ENCODE peak calls at places on chromosomes 6 and 20, in four cellular contexts. One of them, this sample, is unnamed.

GRCh38 chr6:168126566-168127383 is 47.8 kb upstream of the FRMD1 start:
- DNase-seq in heart right ventricle: no peak
- DNase-seq in CD4-positive, alpha-beta T cell: no peak
- DNase-seq in left ventricle myocardium inferior: no peak
- DNase-seq in this sample: no peak

GRCh38 chr20:48818481-48818987 is 9.3 kb downstream of the PREX1 start:
- DNase-seq in heart right ventricle: no peak
- DNase-seq in CD4-positive, alpha-beta T cell: no peak
- DNase-seq in left ventricle myocardium inferior: no peak
- DNase-seq in this sample: no peak

GRCh38 chr6:137226682-137227081 is 7.5 kb upstream of the IFNGR1 start:
- DNase-seq in heart right ventricle: no peak
- DNase-seq in CD4-positive, alpha-beta T cell: no peak
- DNase-seq in left ventricle myocardium inferior: no peak
- DNase-seq in this sample: no peak

GRCh38 chr6:30135147-30135546 is 793 bp upstream of the TRIM40 start:
- DNase-seq in heart right ventricle: no peak
- DNase-seq in CD4-positive, alpha-beta T cell: no peak
- DNase-seq in left ventricle myocardium inferior: no peak
- DNase-seq in this sample: no peak

GRCh38 chr6:32603888-32604287 is 14.2 kb upstream of the HLA-DRB1 start:
- DNase-seq in heart right ventricle: no peak
- DNase-seq in CD4-positive, alpha-beta T cell: no peak
- DNase-seq in left ventricle myocardium inferior: no peak
- DNase-seq in this sample: no peak

GRCh38 chr20:8646026-8646425 is 422.9 kb upstream of the PLCB4 start:
- DNase-seq in heart right ventricle: peak; percentile 15
- DNase-seq in CD4-positive, alpha-beta T cell: no peak
- DNase-seq in left ventricle myocardium inferior: no peak
- DNase-seq in this sample: no peak

GRCh38 chr6:122692175-122692598 is 82.0 kb downstream of the PKIB start:
- DNase-seq in heart right ventricle: no peak
- DNase-seq in CD4-positive, alpha-beta T cell: no peak
- DNase-seq in left ventricle myocardium inferior: no peak
- DNase-seq in this sample: no peak

GRCh38 chr6:46895930-46896329 is 25.8 kb downstream of the ADGRF5 start:
- DNase-seq in heart right ventricle: no peak
- DNase-seq in CD4-positive, alpha-beta T cell: no peak
- DNase-seq in left ventricle myocardium inferior: no peak
- DNase-seq in this sample: no peak

GRCh38 chr6:113344969-113345368 is 512.2 kb upstream of the MARCKS start:
- DNase-seq in heart right ventricle: no peak
- DNase-seq in CD4-positive, alpha-beta T cell: no peak
- DNase-seq in left ventricle myocardium inferior: no peak
- DNase-seq in this sample: no peak

GRCh38 chr6:82183642-82184282 is 63.8 kb downstream of the IBTK start:
- DNase-seq in heart right ventricle: no peak
- DNase-seq in CD4-positive, alpha-beta T cell: no peak
- DNase-seq in left ventricle myocardium inferior: no peak
- DNase-seq in this sample: no peak

GRCh38 chr6:121436966-121437756 is 1.7 kb downstream of the GJA1 start:
- DNase-seq in heart right ventricle: peak; percentile 53
- DNase-seq in CD4-positive, alpha-beta T cell: no peak
- DNase-seq in left ventricle myocardium inferior: peak; percentile 46
- DNase-seq in this sample: peak; percentile 55

GRCh38 chr6:113651120-113651519 is 206.0 kb upstream of the MARCKS start:
- DNase-seq in heart right ventricle: peak; percentile 78
- DNase-seq in CD4-positive, alpha-beta T cell: no peak
- DNase-seq in left ventricle myocardium inferior: peak; percentile 62
- DNase-seq in this sample: no peak

GRCh38 chr6:164195605-164196004 is 781.1 kb downstream of the QKI start:
- DNase-seq in heart right ventricle: no peak
- DNase-seq in CD4-positive, alpha-beta T cell: no peak
- DNase-seq in left ventricle myocardium inferior: peak; percentile 20
- DNase-seq in this sample: no peak

GRCh38 chr6:155837474-155837873 is 381.8 kb upstream of the NOX3 start:
- DNase-seq in heart right ventricle: no peak
- DNase-seq in CD4-positive, alpha-beta T cell: no peak
- DNase-seq in left ventricle myocardium inferior: no peak
- DNase-seq in this sample: no peak

GRCh38 chr6:155828989-155829388 is 373.4 kb upstream of the NOX3 start:
- DNase-seq in heart right ventricle: no peak
- DNase-seq in CD4-positive, alpha-beta T cell: no peak
- DNase-seq in left ventricle myocardium inferior: no peak
- DNase-seq in this sample: no peak

GRCh38 chr6:155829646-155830045 is 374.0 kb upstream of the NOX3 start:
- DNase-seq in heart right ventricle: no peak
- DNase-seq in CD4-positive, alpha-beta T cell: no peak
- DNase-seq in left ventricle myocardium inferior: no peak
- DNase-seq in this sample: no peak

DNA sequence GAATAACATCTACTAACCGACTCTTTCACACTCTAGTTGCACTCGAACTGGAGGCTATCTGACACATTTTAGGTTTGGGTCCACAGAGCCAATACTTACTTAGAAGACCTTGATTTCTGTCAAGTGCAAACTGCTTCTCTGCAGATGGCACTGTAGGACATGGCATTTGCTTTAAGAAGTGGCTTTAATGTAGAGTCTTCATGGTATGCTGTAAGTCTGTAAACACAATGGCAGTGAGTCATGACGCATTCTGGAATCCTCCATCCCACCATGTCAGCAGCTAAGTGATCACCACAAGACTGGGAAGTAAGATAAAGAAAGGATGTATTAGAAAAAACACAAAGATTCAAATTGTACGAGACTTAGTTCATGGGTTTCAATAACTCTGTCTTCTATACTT is 377.0 kb upstream of the NOX3 start:
- DNase-seq in heart right ventricle: no peak
- DNase-seq in CD4-positive, alpha-beta T cell: no peak
- DNase-seq in left ventricle myocardium inferior: no peak
- DNase-seq in this sample: no peak
- TF ChIP-seq CTCF in heart right ventricle: no peak
- TF ChIP-seq CTCF in CD4-positive, alpha-beta T cell: no peak
- TF ChIP-seq CTCF in left ventricle myocardium inferior: no peak
- TF ChIP-seq CTCF in this sample: no peak

GRCh38 chr6:27753668-27754407 is 158.4 kb downstream of the OR2B2 start:
- DNase-seq in heart right ventricle: peak; percentile 53
- DNase-seq in CD4-positive, alpha-beta T cell: peak; percentile 39
- DNase-seq in left ventricle myocardium inferior: peak; percentile 53
- DNase-seq in this sample: peak; percentile 72
- TF ChIP-seq CTCF in heart right ventricle: no peak
- TF ChIP-seq CTCF in CD4-positive, alpha-beta T cell: no peak
- TF ChIP-seq CTCF in left ventricle myocardium inferior: peak; percentile 19
- TF ChIP-seq CTCF in this sample: peak; percentile 33

GRCh38 chr20:53411129-53411528 is 182.5 kb downstream of the ZNF217 start:
- DNase-seq in heart right ventricle: no peak
- DNase-seq in CD4-positive, alpha-beta T cell: no peak
- DNase-seq in left ventricle myocardium inferior: no peak
- DNase-seq in this sample: no peak

GRCh38 chr20:53412600-53413187 is 180.9 kb downstream of the ZNF217 start:
- DNase-seq in heart right ventricle: no peak
- DNase-seq in CD4-positive, alpha-beta T cell: no peak
- DNase-seq in left ventricle myocardium inferior: no peak
- DNase-seq in this sample: no peak

GRCh38 chr20:53409177-53409576 is 184.5 kb downstream of the ZNF217 start:
- DNase-seq in heart right ventricle: no peak
- DNase-seq in CD4-positive, alpha-beta T cell: no peak
- DNase-seq in left ventricle myocardium inferior: no peak
- DNase-seq in this sample: no peak

GRCh38 chr20:53408728-53409157 is 184.9 kb downstream of the ZNF217 start:
- DNase-seq in heart right ventricle: no peak
- DNase-seq in CD4-positive, alpha-beta T cell: no peak
- DNase-seq in left ventricle myocardium inferior: no peak
- DNase-seq in this sample: no peak

DNA sequence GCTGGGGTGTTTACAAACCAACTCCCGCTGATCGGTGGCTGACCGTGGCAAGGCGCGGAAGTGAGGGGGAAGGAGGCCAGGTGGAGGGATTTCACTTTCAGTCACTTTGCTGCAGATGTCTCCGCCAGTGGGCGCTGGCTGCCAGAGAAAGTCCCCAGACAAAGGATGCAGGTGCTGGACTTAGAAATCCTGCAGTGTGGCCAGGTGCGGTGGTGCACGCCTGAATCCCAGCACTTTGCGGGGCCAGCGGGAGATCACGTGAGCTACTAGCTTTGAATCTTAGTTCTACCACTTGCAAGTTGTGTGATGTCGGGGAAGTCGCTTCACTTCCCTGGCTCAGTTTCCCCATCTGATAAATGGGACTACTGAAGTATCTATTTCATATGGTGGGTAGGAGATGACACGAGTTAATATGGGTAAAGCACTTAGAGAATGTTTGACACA is 180.4 kb downstream of the ZNF217 start:
- DNase-seq in heart right ventricle: no peak
- DNase-seq in CD4-positive, alpha-beta T cell: peak; percentile 27
- DNase-seq in left ventricle myocardium inferior: no peak
- DNase-seq in this sample: no peak
- TF ChIP-seq CTCF in heart right ventricle: no peak
- TF ChIP-seq CTCF in CD4-positive, alpha-beta T cell: peak; percentile 53
- TF ChIP-seq CTCF in left ventricle myocardium inferior: peak; percentile 13
- TF ChIP-seq CTCF in this sample: peak; percentile 54

DNA sequence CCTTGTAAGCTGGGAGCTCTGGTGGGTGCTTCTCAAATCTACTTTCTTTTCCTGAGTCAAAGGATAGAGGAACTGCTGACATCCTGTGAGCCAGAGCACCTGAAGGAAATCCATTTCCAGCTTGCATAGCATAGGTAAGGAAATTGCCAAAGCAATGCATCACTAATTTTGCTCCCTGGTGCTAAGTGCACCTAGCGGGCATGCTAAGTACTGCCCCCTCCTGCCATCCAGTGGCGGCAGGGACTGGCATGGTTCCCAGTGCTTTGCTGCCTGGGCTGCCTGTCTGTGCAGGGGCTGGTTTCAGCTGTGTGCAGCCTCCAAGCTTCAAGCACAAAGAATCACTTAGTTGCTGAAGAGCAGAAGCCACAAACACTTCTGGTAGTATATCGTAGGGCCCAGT is 63.9 kb downstream of the FARS2 start:
- DNase-seq in heart right ventricle: no peak
- DNase-seq in CD4-positive, alpha-beta T cell: no peak
- DNase-seq in left ventricle myocardium inferior: no peak
- DNase-seq in this sample: no peak
- TF ChIP-seq CTCF in heart right ventricle: no peak
- TF ChIP-seq CTCF in CD4-positive, alpha-beta T cell: no peak
- TF ChIP-seq CTCF in left ventricle myocardium inferior: no peak
- TF ChIP-seq CTCF in this sample: no peak

GRCh38 chr20:57941121-57941522 is 231.3 kb upstream of the PMEPA1 start:
- DNase-seq in heart right ventricle: no peak
- DNase-seq in CD4-positive, alpha-beta T cell: no peak
- DNase-seq in left ventricle myocardium inferior: no peak
- DNase-seq in this sample: no peak

GRCh38 chr20:57941572-57942381 is 232.0 kb upstream of the PMEPA1 start:
- DNase-seq in heart right ventricle: no peak
- DNase-seq in CD4-positive, alpha-beta T cell: no peak
- DNase-seq in left ventricle myocardium inferior: no peak
- DNase-seq in this sample: no peak

GRCh38 chr20:57940376-57940775 is 230.6 kb upstream of the PMEPA1 start:
- DNase-seq in heart right ventricle: no peak
- DNase-seq in CD4-positive, alpha-beta T cell: no peak
- DNase-seq in left ventricle myocardium inferior: no peak
- DNase-seq in this sample: no peak

GRCh38 chr20:57938158-57939108 is 228.6 kb upstream of the PMEPA1 start:
- DNase-seq in heart right ventricle: peak; percentile 20
- DNase-seq in CD4-positive, alpha-beta T cell: no peak
- DNase-seq in left ventricle myocardium inferior: no peak
- DNase-seq in this sample: no peak

DNA sequence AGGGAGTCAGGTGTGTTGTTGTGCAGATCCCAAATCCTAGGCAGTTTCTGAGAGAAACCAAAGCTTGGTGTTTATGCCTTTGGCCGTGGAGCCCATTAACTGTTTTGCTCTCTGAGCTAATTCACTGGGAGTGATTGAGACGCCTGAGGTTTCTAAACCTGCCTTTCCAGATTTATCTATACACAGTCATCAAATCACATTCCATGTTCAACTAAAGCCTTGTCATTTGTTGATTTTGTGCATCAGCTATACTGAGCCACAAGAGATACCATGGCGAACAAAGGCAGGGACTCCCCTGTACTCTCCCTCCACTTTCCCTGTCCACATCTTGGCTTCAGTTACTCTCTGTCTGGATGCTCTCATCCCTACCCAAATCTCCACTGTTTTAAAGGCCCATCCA is 229.7 kb upstream of the PMEPA1 start:
- DNase-seq in heart right ventricle: no peak
- DNase-seq in CD4-positive, alpha-beta T cell: no peak
- DNase-seq in left ventricle myocardium inferior: no peak
- DNase-seq in this sample: no peak
- TF ChIP-seq CTCF in heart right ventricle: no peak
- TF ChIP-seq CTCF in CD4-positive, alpha-beta T cell: no peak
- TF ChIP-seq CTCF in left ventricle myocardium inferior: no peak
- TF ChIP-seq CTCF in this sample: no peak

DNA sequence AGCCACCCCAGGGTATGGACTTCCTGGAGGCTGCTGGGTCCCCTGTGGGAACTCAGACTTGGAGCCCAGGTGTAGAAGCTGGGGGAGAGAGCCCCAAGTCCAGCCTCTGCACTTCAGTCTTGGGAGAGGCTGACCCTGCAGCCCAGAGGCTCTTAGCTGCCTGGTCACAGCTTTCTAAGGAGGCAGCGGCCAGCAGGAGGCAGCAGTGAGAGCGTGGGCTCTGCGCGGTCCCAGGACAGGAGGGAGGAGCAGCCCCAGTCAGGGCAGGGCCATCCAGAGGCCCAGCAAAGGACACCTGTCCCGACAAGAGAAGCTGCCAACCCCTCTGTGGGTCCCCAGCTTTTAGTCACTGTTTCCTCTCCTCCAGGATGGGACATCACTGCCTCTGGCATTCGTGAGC is 9.4 kb downstream of the TREML2 start:
- DNase-seq in heart right ventricle: no peak
- DNase-seq in CD4-positive, alpha-beta T cell: no peak
- DNase-seq in left ventricle myocardium inferior: peak; percentile 42
- DNase-seq in this sample: peak; percentile 17
- TF ChIP-seq CTCF in heart right ventricle: no peak
- TF ChIP-seq CTCF in CD4-positive, alpha-beta T cell: peak; percentile 48
- TF ChIP-seq CTCF in left ventricle myocardium inferior: peak; percentile 52
- TF ChIP-seq CTCF in this sample: peak; percentile 49

DNA sequence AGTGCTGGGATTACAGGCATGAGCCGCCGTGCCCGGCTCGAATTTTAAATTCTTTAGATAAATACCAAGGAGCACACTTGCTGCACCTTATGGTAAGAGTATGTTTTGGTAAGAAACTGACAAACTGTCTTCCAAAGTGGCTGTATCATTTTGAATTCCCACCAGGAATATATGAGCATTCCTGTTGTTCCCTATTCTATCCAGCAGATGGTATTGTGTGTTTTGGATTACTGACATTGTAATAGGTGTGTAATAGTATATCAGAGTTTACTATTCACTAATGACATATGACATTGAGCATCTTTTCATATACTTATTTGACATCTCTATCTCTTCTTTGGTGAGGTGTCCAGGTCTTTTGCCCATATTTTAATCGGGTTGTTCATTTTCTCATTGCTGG is 40.5 kb downstream of the TGM6 start:
- DNase-seq in heart right ventricle: no peak
- DNase-seq in CD4-positive, alpha-beta T cell: no peak
- DNase-seq in left ventricle myocardium inferior: no peak
- DNase-seq in this sample: no peak
- TF ChIP-seq CTCF in heart right ventricle: no peak
- TF ChIP-seq CTCF in CD4-positive, alpha-beta T cell: no peak
- TF ChIP-seq CTCF in left ventricle myocardium inferior: no peak
- TF ChIP-seq CTCF in this sample: no peak

This sample was measured in neural crest cell.